ENCODE peak calls at places on chromosomes 5 and 9, in six cellular contexts. One of them, this sample, is unnamed.
A peak's percentile ranks its signal among the peaks of the same experiment; 100 is the strongest.

GRCh38 chr9:70021026-70021571 is 22.5 kb upstream of the MAMDC2 start:
- DNase-seq in transverse colon: no peak
- DNase-seq in GM12878: no peak
- DNase-seq in HepG2: no peak
- DNase-seq in H1: no peak
- DNase-seq in stomach: peak; percentile 35
- DNase-seq in this sample: no peak

GRCh38 chr5:123455640-123456039 is 32.4 kb upstream of the CEP120 start:
- DNase-seq in stomach: no peak
- DNase-seq in GM12878: no peak
- DNase-seq in HepG2: no peak
- DNase-seq in transverse colon: no peak
- DNase-seq in H1: no peak
- DNase-seq in this sample: no peak

GRCh38 chr9:101999441-101999840 is 261.0 kb upstream of the GRIN3A start:
- DNase-seq in stomach: no peak
- DNase-seq in HepG2: no peak
- DNase-seq in GM12878: no peak
- DNase-seq in transverse colon: no peak
- DNase-seq in H1: no peak
- DNase-seq in this sample: no peak

GRCh38 chr9:21477466-21477865 is 4.6 kb downstream of the IFNE start:
- DNase-seq in stomach: no peak
- DNase-seq in transverse colon: no peak
- DNase-seq in GM12878: no peak
- DNase-seq in H1: no peak
- DNase-seq in HepG2: no peak
- DNase-seq in this sample: no peak

GRCh38 chr5:97094579-97095317 is 47.7 kb downstream of the LIX1 start:
- DNase-seq in GM12878: peak; percentile 86
- DNase-seq in transverse colon: no peak
- DNase-seq in H1: no peak
- DNase-seq in HepG2: no peak
- DNase-seq in stomach: no peak
- DNase-seq in this sample: no peak

GRCh38 chr9:4491621-4491975 is 1.3 kb downstream of the SLC1A1 start:
- DNase-seq in H1: peak; percentile 67
- DNase-seq in GM12878: no peak
- DNase-seq in stomach: peak; percentile 31
- DNase-seq in transverse colon: peak; percentile 27
- DNase-seq in HepG2: no peak
- DNase-seq in this sample: no peak

GRCh38 chr5:74378464-74378863 is 262.1 kb downstream of the ENC1 start:
- DNase-seq in HepG2: no peak
- DNase-seq in H1: no peak
- DNase-seq in GM12878: no peak
- DNase-seq in stomach: no peak
- DNase-seq in transverse colon: no peak
- DNase-seq in this sample: no peak

GRCh38 chr9:122158202-122158601 is 1.4 kb downstream of the NDUFA8 start:
- DNase-seq in GM12878: no peak
- DNase-seq in H1: no peak
- DNase-seq in stomach: no peak
- DNase-seq in transverse colon: peak; percentile 26
- DNase-seq in HepG2: peak; percentile 59
- DNase-seq in this sample: no peak

GRCh38 chr9:752681-753200 is 88.8 kb upstream of the DMRT1 start:
- DNase-seq in transverse colon: no peak
- DNase-seq in HepG2: no peak
- DNase-seq in H1: no peak
- DNase-seq in GM12878: no peak
- DNase-seq in stomach: no peak
- DNase-seq in this sample: no peak

GRCh38 chr5:15791859-15792258 is 291.9 kb downstream of the FBXL7 start:
- DNase-seq in H1: no peak
- DNase-seq in GM12878: no peak
- DNase-seq in stomach: no peak
- DNase-seq in HepG2: no peak
- DNase-seq in transverse colon: no peak
- DNase-seq in this sample: no peak

GRCh38 chr5:149702607-149702952 is 27.5 kb upstream of the PPARGC1B start:
- DNase-seq in GM12878: no peak
- DNase-seq in stomach: no peak
- DNase-seq in H1: peak; percentile 22
- DNase-seq in HepG2: no peak
- DNase-seq in transverse colon: no peak
- DNase-seq in this sample: no peak

GRCh38 chr5:1333986-1334385 is 10.9 kb downstream of the CLPTM1L start:
- DNase-seq in transverse colon: no peak
- DNase-seq in H1: no peak
- DNase-seq in stomach: no peak
- DNase-seq in HepG2: no peak
- DNase-seq in GM12878: no peak
- DNase-seq in this sample: no peak

GRCh38 chr5:98454407-98454806 is 319.1 kb upstream of the RGMB start:
- DNase-seq in GM12878: no peak
- DNase-seq in HepG2: no peak
- DNase-seq in H1: no peak
- DNase-seq in transverse colon: no peak
- DNase-seq in stomach: no peak
- DNase-seq in this sample: no peak

GRCh38 chr9:34123682-34124081 is 2.8 kb downstream of the DCAF12 start:
- DNase-seq in transverse colon: peak; percentile 38
- DNase-seq in stomach: peak; percentile 27
- DNase-seq in HepG2: no peak
- DNase-seq in H1: no peak
- DNase-seq in GM12878: peak; percentile 52
- DNase-seq in this sample: no peak

GRCh38 chr5:170542691-170543275 is 39.0 kb downstream of the KCNIP1 start:
- DNase-seq in transverse colon: no peak
- DNase-seq in stomach: no peak
- DNase-seq in GM12878: no peak
- DNase-seq in HepG2: no peak
- DNase-seq in H1: no peak
- DNase-seq in this sample: no peak

GRCh38 chr9:33751536-33752129 is 43.7 kb upstream of the PRSS3 start:
- DNase-seq in HepG2: no peak
- DNase-seq in H1: no peak
- DNase-seq in transverse colon: peak; percentile 61
- DNase-seq in GM12878: no peak
- DNase-seq in stomach: no peak
- DNase-seq in this sample: no peak

GRCh38 chr5:78779771-78780616 is 131.4 kb upstream of the LHFPL2 start:
- DNase-seq in GM12878: no peak
- DNase-seq in transverse colon: no peak
- DNase-seq in H1: no peak
- DNase-seq in HepG2: no peak
- DNase-seq in stomach: no peak
- DNase-seq in this sample: no peak

GRCh38 chr5:146805099-146805498 is 73.5 kb downstream of the PPP2R2B start:
- DNase-seq in GM12878: no peak
- DNase-seq in transverse colon: no peak
- DNase-seq in stomach: no peak
- DNase-seq in HepG2: no peak
- DNase-seq in H1: no peak
- DNase-seq in this sample: no peak

GRCh38 chr9:93303258-93303771 is 119.4 kb downstream of the WNK2 start:
- DNase-seq in HepG2: no peak
- DNase-seq in H1: peak; percentile 34
- DNase-seq in stomach: no peak
- DNase-seq in GM12878: no peak
- DNase-seq in transverse colon: no peak
- DNase-seq in this sample: peak; percentile 31

GRCh38 chr5:88396126-88396525 is 127.5 kb upstream of the TMEM161B start:
- DNase-seq in HepG2: no peak
- DNase-seq in H1: no peak
- DNase-seq in transverse colon: no peak
- DNase-seq in GM12878: no peak
- DNase-seq in stomach: no peak
- DNase-seq in this sample: no peak

GRCh38 chr5:148970228-148970627 is 92.6 kb downstream of the SH3TC2 start:
- DNase-seq in stomach: peak; percentile 67
- DNase-seq in transverse colon: peak; percentile 62
- DNase-seq in HepG2: no peak
- DNase-seq in H1: peak; percentile 40
- DNase-seq in GM12878: no peak
- DNase-seq in this sample: no peak

GRCh38 chr9:124444166-124444565 is 6.1 kb upstream of the ADGRD2 start:
- DNase-seq in H1: no peak
- DNase-seq in stomach: no peak
- DNase-seq in GM12878: no peak
- DNase-seq in transverse colon: no peak
- DNase-seq in HepG2: no peak
- DNase-seq in this sample: no peak

GRCh38 chr5:154520861-154521453 is 42.9 kb upstream of the HAND1 start:
- DNase-seq in HepG2: peak; percentile 34
- DNase-seq in H1: peak; percentile 93
- DNase-seq in stomach: no peak
- DNase-seq in transverse colon: peak; percentile 24
- DNase-seq in GM12878: no peak
- DNase-seq in this sample: no peak

GRCh38 chr9:22088372-22089063 is 79.4 kb upstream of the CDKN2B start:
- DNase-seq in HepG2: peak; percentile 34
- DNase-seq in stomach: no peak
- DNase-seq in GM12878: no peak
- DNase-seq in transverse colon: peak; percentile 63
- DNase-seq in H1: no peak
- DNase-seq in this sample: no peak

GRCh38 chr9:96084289-96084688 is 208.8 kb downstream of the ERCC6L2 start:
- DNase-seq in HepG2: no peak
- DNase-seq in transverse colon: no peak
- DNase-seq in stomach: no peak
- DNase-seq in GM12878: no peak
- DNase-seq in H1: no peak
- DNase-seq in this sample: no peak

GRCh38 chr9:91192379-91192775 is 169.3 kb downstream of the AUH start:
- DNase-seq in H1: peak; percentile 24
- DNase-seq in stomach: no peak
- DNase-seq in GM12878: no peak
- DNase-seq in HepG2: peak; percentile 30
- DNase-seq in transverse colon: no peak
- DNase-seq in this sample: no peak

GRCh38 chr5:180790524-180790923 is 12.1 kb downstream of the MGAT1 start:
- DNase-seq in GM12878: no peak
- DNase-seq in HepG2: no peak
- DNase-seq in stomach: no peak
- DNase-seq in H1: no peak
- DNase-seq in transverse colon: no peak
- DNase-seq in this sample: no peak
- H3K36me3 ChIP-seq in GM12878: peaks cover 15% of the 10 kb centered on the region
- H3K36me3 ChIP-seq in HepG2: peaks cover 43% of the 10 kb centered on the region
- H3K36me3 ChIP-seq in stomach: peaks cover 40% of the 10 kb centered on the region
- H3K36me3 ChIP-seq in H1: peaks cover 11% of the 10 kb centered on the region
- H3K36me3 ChIP-seq in transverse colon: peaks cover 17% of the 10 kb centered on the region
- H3K36me3 ChIP-seq in this sample: peaks cover 62% of the 10 kb centered on the region

GRCh38 chr5:6773342-6774035 is 60.3 kb downstream of the TENT4A start:
- DNase-seq in HepG2: no peak
- DNase-seq in stomach: no peak
- DNase-seq in H1: no peak
- DNase-seq in transverse colon: no peak
- DNase-seq in GM12878: no peak
- DNase-seq in this sample: no peak
- TF ChIP-seq EP300 in HepG2: no peak
- TF ChIP-seq EP300 in stomach: no peak
- TF ChIP-seq EP300 in H1: no peak
- TF ChIP-seq EP300 in transverse colon: no peak
- TF ChIP-seq EP300 in GM12878: no peak
- TF ChIP-seq EP300 in this sample: no peak

GRCh38 chr5:176814313-176814685 is 3.9 kb downstream of the UNC5A start:
- DNase-seq in transverse colon: no peak
- DNase-seq in H1: no peak
- DNase-seq in GM12878: no peak
- DNase-seq in stomach: no peak
- DNase-seq in HepG2: no peak
- DNase-seq in this sample: no peak

GRCh38 chr5:176813587-176814312 is 3.4 kb downstream of the UNC5A start:
- DNase-seq in stomach: no peak
- DNase-seq in GM12878: no peak
- DNase-seq in H1: no peak
- DNase-seq in HepG2: no peak
- DNase-seq in transverse colon: no peak
- DNase-seq in this sample: no peak

GRCh38 chr5:176816791-176817272 is 6.5 kb downstream of the UNC5A start:
- DNase-seq in HepG2: no peak
- DNase-seq in GM12878: no peak
- DNase-seq in H1: peak; percentile 58
- DNase-seq in stomach: no peak
- DNase-seq in transverse colon: no peak
- DNase-seq in this sample: no peak

GRCh38 chr5:176816043-176816745 is 5.8 kb downstream of the UNC5A start:
- DNase-seq in transverse colon: no peak
- DNase-seq in GM12878: no peak
- DNase-seq in H1: no peak
- DNase-seq in HepG2: no peak
- DNase-seq in stomach: no peak
- DNase-seq in this sample: no peak

DNA sequence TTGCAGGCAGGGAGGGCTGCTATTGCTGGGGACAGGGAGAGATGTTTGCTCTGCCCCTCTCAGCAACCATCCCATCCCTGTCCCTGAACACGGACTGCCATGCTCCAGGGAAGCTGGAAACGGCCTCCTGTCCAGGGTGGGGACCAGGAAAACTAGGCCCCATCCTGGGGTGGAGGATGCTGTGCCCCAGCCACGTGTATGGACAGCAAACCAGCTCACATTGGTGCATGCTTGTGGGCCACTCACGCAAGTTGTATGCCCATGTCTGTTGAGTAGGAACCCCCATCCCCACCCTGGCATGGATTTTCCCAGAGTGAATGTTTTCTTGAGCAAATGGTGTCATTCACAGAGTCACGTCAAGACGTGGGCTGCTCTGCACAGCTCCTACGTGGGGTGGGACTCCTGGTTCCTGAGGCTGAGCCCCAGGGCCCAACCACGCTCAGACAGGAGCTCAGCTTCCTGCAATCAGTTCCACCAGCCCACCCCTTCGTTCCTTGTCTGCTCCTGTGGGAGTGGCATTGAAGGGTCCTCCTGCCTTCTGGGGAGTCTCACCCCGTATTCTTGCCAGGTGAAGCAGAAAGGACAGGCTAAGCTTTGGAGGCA is 4.6 kb downstream of the UNC5A start:
- DNase-seq in transverse colon: no peak
- DNase-seq in stomach: no peak
- DNase-seq in HepG2: no peak
- DNase-seq in H1: no peak
- DNase-seq in GM12878: no peak
- DNase-seq in this sample: no peak
- H3K27me3 ChIP-seq in transverse colon: peaks cover 98% of the 10 kb centered on the region
- H3K27me3 ChIP-seq in stomach: peaks cover 85% of the 10 kb centered on the region
- H3K27me3 ChIP-seq in HepG2: peaks cover 65% of the 10 kb centered on the region
- H3K27me3 ChIP-seq in H1: peaks cover 28% of the 10 kb centered on the region
- H3K27me3 ChIP-seq in GM12878: peaks cover 14% of the 10 kb centered on the region
- H3K27me3 ChIP-seq in this sample: peaks cover 100% of the 10 kb centered on the region

DNA sequence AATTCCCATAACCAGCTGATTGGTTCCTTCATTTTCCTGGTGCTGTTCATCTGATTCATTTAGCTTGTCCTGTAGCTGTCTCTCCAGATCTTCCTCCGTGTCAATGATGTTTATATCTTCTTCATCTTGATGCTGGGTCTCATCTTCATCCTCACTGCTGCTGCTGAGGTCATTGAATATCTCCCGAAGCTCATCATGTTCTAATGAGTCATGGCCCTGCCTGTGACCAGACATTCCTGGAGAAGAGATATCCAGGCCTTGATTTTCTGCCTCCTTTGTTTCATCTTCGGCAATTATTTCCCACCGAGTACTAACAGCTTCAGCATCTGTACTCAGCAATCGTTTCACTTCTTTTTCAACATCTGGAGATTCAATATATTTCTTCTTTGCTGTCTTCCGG is 1.4 kb downstream of the TAF7 start:
- DNase-seq in transverse colon: no peak
- DNase-seq in HepG2: no peak
- DNase-seq in GM12878: no peak
- DNase-seq in H1: no peak
- DNase-seq in stomach: no peak
- DNase-seq in this sample: no peak
- H3K36me3 ChIP-seq in transverse colon: peaks cover 44% of the 10 kb centered on the region
- H3K36me3 ChIP-seq in HepG2: peaks cover 14% of the 10 kb centered on the region
- H3K36me3 ChIP-seq in GM12878: peaks cover 4% of the 10 kb centered on the region
- H3K36me3 ChIP-seq in H1: peaks cover 13% of the 10 kb centered on the region
- H3K36me3 ChIP-seq in stomach: peaks cover 14% of the 10 kb centered on the region
- H3K36me3 ChIP-seq in this sample: peaks cover 28% of the 10 kb centered on the region